ENCODE peak calls at places on chromosomes 4 and X, in seven cellular contexts. P is keratinocyte; T is HCT116; D is CD8-positive, alpha-beta T cell; W is mesenchymal stem cell; Z is lower lobe of right lung; Y is DND-41. F is an unnamed sample.
A peak's percentile ranks its signal among the peaks of the same experiment; 100 is the strongest.

GRCh38 chrX:20514358-20514757 is 247.6 kb upstream of the RPS6KA3 start:
- DNase-seq in P (peak; percentile 52), T (peak; percentile 58), D (no peak), W (peak; percentile 78), Z (no peak), Y (no peak), F (no peak)

GRCh38 chr4:82739292-82740190 is 59.1 kb downstream of the SCD5 start:
- DNase-seq in P (no peak), T (peak; percentile 31), D (peak; percentile 20), W (peak; percentile 64), Z (peak; percentile 80), Y (no peak), F (peak; percentile 12)

GRCh38 chrX:54288989-54289388 is 68.9 kb downstream of the WNK3 start:
- DNase-seq in P (no peak), T (no peak), D (no peak), W (no peak), Z (no peak), Y (no peak), F (no peak)

GRCh38 chr4:36280555-36280954 is 861 bp upstream of the DTHD1 start:
- DNase-seq in P (no peak), T (no peak), D (no peak), W (no peak), Z (no peak), Y (no peak), F (no peak)

GRCh38 chr4:8379281-8379680 is 61.2 kb downstream of the ACOX3 start:
- DNase-seq in P (no peak), T (no peak), D (no peak), W (no peak), Z (peak; percentile 36), Y (no peak), F (no peak)

GRCh38 chr4:56330691-56331090 is 56.6 kb downstream of the AASDH start:
- DNase-seq in P (no peak), T (no peak), D (no peak), W (peak; percentile 11), Z (no peak), Y (no peak), F (no peak)

GRCh38 chrX:129932792-129933321 is 26.9 kb downstream of the UTP14A start:
- DNase-seq in P (no peak), T (no peak), D (no peak), W (peak; percentile 15), Z (peak; percentile 48), Y (no peak), F (no peak)

GRCh38 chrX:66110112-66110511 is 53.9 kb upstream of the HEPH start:
- DNase-seq in P (no peak), T (peak; percentile 3), D (no peak), W (peak; percentile 4), Z (no peak), Y (peak; percentile 7), F (no peak)

GRCh38 chr4:178202422-178202821 is 760.2 kb upstream of the AGA start:
- DNase-seq in P (no peak), T (no peak), D (no peak), W (no peak), Z (no peak), Y (no peak), F (no peak)

GRCh38 chrX:2150722-2151121 is 350.1 kb downstream of the DHRSX start:
- DNase-seq in P (no peak), T (no peak), D (no peak), W (no peak), Z (no peak), Y (no peak), F (no peak)
- H3K9me3 ChIP-seq in P (peaks cover 2% of the 10 kb centered on the region), T (no peaks in the 10 kb centered on the region), D (peaks cover 10% of the 10 kb centered on the region), W (peaks cover 12% of the 10 kb centered on the region), Z (peaks cover 8% of the 10 kb centered on the region), Y (peaks cover 10% of the 10 kb centered on the region), F (no peaks in the 10 kb centered on the region)

GRCh38 chr4:1369091-1369450 is 22.1 kb downstream of the UVSSA start:
- DNase-seq in P (no peak), T (no peak), D (no peak), W (no peak), Z (peak; percentile 34), Y (no peak), F (no peak)

GRCh38 chr4:1371831-1372165 is 24.8 kb downstream of the UVSSA start:
- DNase-seq in P (no peak), T (no peak), D (no peak), W (no peak), Z (peak; percentile 8), Y (no peak), F (no peak)

GRCh38 chr4:1369484-1370079 is 22.6 kb downstream of the UVSSA start:
- DNase-seq in P (no peak), T (no peak), D (no peak), W (no peak), Z (peak; percentile 8), Y (no peak), F (no peak)

GRCh38 chr4:1371151-1371830 is 24.3 kb downstream of the UVSSA start:
- DNase-seq in P (no peak), T (no peak), D (no peak), W (no peak), Z (peak; percentile 21), Y (no peak), F (no peak)

DNA sequence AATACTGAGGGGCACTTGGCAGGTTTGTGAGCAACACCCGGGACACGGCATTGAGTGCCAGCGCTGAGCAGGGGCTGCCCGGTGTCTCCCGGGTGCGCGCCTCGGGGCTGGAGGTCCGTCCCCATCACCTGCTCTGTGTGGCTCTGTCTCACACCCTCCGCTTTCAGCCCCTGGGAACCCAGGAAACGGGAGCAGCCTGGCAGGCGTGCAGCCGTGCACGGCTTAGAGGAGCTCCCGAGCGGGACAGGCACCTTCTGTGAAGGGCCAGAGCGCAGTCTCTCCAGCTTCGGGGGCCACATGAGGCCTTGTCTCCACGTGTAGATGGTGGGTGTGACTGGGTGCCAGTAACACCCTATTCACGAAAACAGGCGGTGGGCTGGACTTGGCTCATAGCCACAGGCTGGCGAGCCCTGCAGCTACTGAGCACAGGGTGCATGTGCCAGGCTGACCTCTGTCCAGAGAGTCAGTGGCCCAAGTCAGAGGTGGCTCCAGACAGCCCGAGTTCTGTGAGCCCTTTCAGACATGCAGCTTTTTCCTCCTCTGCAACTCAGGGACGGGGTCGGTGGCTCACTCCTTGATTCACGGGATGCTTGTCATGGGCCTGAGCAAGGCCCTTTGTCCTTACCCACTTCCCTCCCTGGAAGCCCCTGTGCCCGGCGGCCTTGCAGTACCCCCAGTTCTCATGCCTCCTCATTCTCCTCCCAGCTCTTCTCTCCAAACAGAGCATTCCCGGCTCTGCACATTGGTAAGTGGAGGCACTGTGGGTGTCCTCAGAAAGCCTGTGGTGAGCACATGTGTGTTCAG is 23.5 kb downstream of the UVSSA start:
- DNase-seq in P (no peak), T (no peak), D (no peak), W (no peak), Z (peak; percentile 43), Y (no peak), F (no peak)
- H3K36me3 ChIP-seq in P (peaks cover 13% of the 10 kb centered on the region), T (no peaks in the 10 kb centered on the region), D (peaks cover 6% of the 10 kb centered on the region), W (peaks cover 48% of the 10 kb centered on the region), Z (peaks cover 68% of the 10 kb centered on the region), Y (peaks cover 26% of the 10 kb centered on the region), F (no peaks in the 10 kb centered on the region)

GRCh38 chr4:19025031-19025430 is 1003.5 kb upstream of the LCORL start:
- DNase-seq in P (no peak), T (no peak), D (no peak), W (no peak), Z (no peak), Y (no peak), F (no peak)
- H3K9me3 ChIP-seq in P (no peaks in the 10 kb centered on the region), T (no peaks in the 10 kb centered on the region), D (no peaks in the 10 kb centered on the region), W (no peaks in the 10 kb centered on the region), Z (no peaks in the 10 kb centered on the region), Y (no peaks in the 10 kb centered on the region), F (no peaks in the 10 kb centered on the region)

GRCh38 chrX:3598046-3598605 is 115.3 kb downstream of the PRKX start:
- DNase-seq in P (no peak), T (no peak), D (no peak), W (no peak), Z (no peak), Y (no peak), F (no peak)

GRCh38 chrX:3598696-3599095 is 114.8 kb downstream of the PRKX start:
- DNase-seq in P (no peak), T (no peak), D (no peak), W (no peak), Z (no peak), Y (no peak), F (no peak)

GRCh38 chrX:3603026-3603661 is 110.3 kb downstream of the PRKX start:
- DNase-seq in P (no peak), T (no peak), D (no peak), W (no peak), Z (no peak), Y (no peak), F (no peak)

GRCh38 chrX:3599787-3600465 is 113.5 kb downstream of the PRKX start:
- DNase-seq in P (no peak), T (no peak), D (no peak), W (no peak), Z (no peak), Y (no peak), F (no peak)
- H3K36me3 ChIP-seq in P (no peaks in the 10 kb centered on the region), T (no peaks in the 10 kb centered on the region), D (no peaks in the 10 kb centered on the region), W (no peaks in the 10 kb centered on the region), Z (no peaks in the 10 kb centered on the region), Y (no peaks in the 10 kb centered on the region), F (no peaks in the 10 kb centered on the region)

DNA sequence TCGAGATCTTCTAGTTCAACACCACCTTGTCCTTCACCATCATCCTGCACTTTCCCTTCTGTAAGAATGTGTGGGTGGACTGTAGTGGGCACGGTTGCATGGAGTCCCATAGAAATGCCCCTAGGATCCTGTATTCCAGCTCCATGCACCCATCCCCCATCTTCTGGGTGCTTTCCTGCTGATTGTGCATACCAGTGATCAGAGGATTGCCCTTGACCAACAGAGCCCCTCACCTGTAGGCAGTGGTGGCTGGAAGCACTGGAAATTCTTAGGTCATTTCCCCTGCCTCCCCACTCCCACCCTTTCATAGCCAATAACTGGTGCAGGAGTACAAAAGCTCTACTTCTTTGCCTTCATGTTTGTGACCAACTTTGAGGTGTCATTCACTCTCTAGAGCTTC is 213.4 kb upstream of the ARSJ start:
- DNase-seq in P (no peak), T (no peak), D (no peak), W (no peak), Z (no peak), Y (no peak), F (no peak)
- H3K9me3 ChIP-seq in P (no peaks in the 10 kb centered on the region), T (no peaks in the 10 kb centered on the region), D (no peaks in the 10 kb centered on the region), W (no peaks in the 10 kb centered on the region), Z (no peaks in the 10 kb centered on the region), Y (no peaks in the 10 kb centered on the region), F (no peaks in the 10 kb centered on the region)